ENCODE peak calls at places on chromosomes 1 and 21, in five cellular contexts. J is neuronal stem cell, I is mesenchymal stem cell, L is trophoblast cell, X is H1. T is an unnamed sample.

GRCh38 chr1:45410850-45411509 is 70.7 kb upstream of the MUTYH start:
- DNase-seq in J (no peak), I (no peak), L (peak; percentile 73), X (no peak), T (no peak)

GRCh38 chr21:27649323-27649722 is 682.4 kb upstream of the ADAMTS5 start:
- DNase-seq in J (no peak), I (peak; percentile 95), L (peak; percentile 56), X (no peak), T (no peak)

GRCh38 chr1:59046730-59047157 is 250.2 kb upstream of the FGGY start:
- DNase-seq in J (no peak), I (peak; percentile 57), L (no peak), X (no peak), T (no peak)

GRCh38 chr1:93874025-93874651 is 4.9 kb downstream of the DNTTIP2 start:
- DNase-seq in J (peak; percentile 12), I (peak; percentile 66), L (peak; percentile 18), X (no peak), T (no peak)

GRCh38 chr1:226870323-226871046 is at the start of gene PSEN2:
- DNase-seq in J (peak; percentile 38), I (peak; percentile 64), L (peak; percentile 72), X (no peak), T (peak; percentile 60)

GRCh38 chr1:67338642-67339041 is 31.0 kb downstream of the IL12RB2 start:
- DNase-seq in J (no peak), I (no peak), L (peak; percentile 18), X (no peak), T (no peak)

GRCh38 chr1:212655668-212656440 is 43.8 kb downstream of the BATF3 start:
- DNase-seq in J (no peak), I (peak; percentile 62), L (peak; percentile 99), X (no peak), T (peak; percentile 67)

GRCh38 chr21:41768371-41769042 is 1.7 kb upstream of the RIPK4 start:
- DNase-seq in J (no peak), I (peak; percentile 29), L (peak; percentile 44), X (no peak), T (peak; percentile 79)

GRCh38 chr21:41593051-41593783 is 85.3 kb upstream of the TMPRSS2 start:
- DNase-seq in J (no peak), I (no peak), L (no peak), X (no peak), T (no peak)

GRCh38 chr1:213622365-213623087 is 365.2 kb upstream of the PROX1 start:
- DNase-seq in J (no peak), I (no peak), L (no peak), X (no peak), T (no peak)

GRCh38 chr21:46154155-46154954 is 1.0 kb downstream of the FTCD start:
- DNase-seq in J (no peak), I (no peak), L (no peak), X (no peak), T (peak; percentile 32)

GRCh38 chr1:40650075-40650474 is 15.4 kb downstream of the RIMS3 start:
- DNase-seq in J (peak; percentile 32), I (no peak), L (no peak), X (no peak), T (peak; percentile 78)

GRCh38 chr1:203131548-203132200 is 4.1 kb downstream of the ADORA1 start:
- DNase-seq in J (no peak), I (no peak), L (no peak), X (no peak), T (peak; percentile 16)

GRCh38 chr1:244350027-244350426 is 101.7 kb downstream of the ADSS2 start:
- DNase-seq in J (no peak), I (no peak), L (no peak), X (no peak), T (no peak)

GRCh38 chr1:30815556-30815955 is 58.0 kb upstream of the LAPTM5 start:
- DNase-seq in J (no peak), I (no peak), L (no peak), X (no peak), T (no peak)

GRCh38 chr21:21001591-21002100 is 3.4 kb downstream of the NCAM2 start:
- DNase-seq in J (no peak), I (no peak), L (no peak), X (no peak), T (no peak)

GRCh38 chr1:32275424-32275823 is 16.5 kb upstream of the HDAC1 start:
- DNase-seq in J (no peak), I (no peak), L (peak; percentile 29), X (no peak), T (peak; percentile 65)

GRCh38 chr1:117818456-117818855 is 111.0 kb downstream of the GDAP2 start:
- DNase-seq in J (no peak), I (no peak), L (no peak), X (no peak), T (no peak)

GRCh38 chr1:78864175-78864574 is 142.4 kb downstream of the ADGRL4 start:
- DNase-seq in J (no peak), I (no peak), L (no peak), X (no peak), T (no peak)

GRCh38 chr1:30083800-30084464 is 639.5 kb downstream of the MATN1 start:
- DNase-seq in J (no peak), I (peak; percentile 89), L (no peak), X (no peak), T (no peak)

DNA sequence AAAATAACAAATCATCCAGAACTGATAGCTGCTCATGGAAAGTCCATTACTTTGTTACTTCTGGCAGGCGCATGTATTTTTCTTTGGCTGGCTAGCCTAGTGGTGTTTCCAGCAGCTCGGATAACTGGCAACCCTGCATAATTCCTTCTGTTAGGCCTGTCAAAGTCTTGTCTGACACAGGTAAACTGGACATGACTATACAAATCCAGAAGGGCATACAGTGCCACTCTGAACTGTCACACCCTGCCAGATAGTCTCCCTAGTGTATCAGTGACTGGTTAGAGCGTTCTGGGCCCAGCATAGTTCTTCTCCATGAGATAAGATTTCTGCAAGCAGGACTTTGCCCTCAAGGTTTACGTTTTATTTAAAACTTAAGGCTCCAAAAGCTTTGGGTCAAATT is 177.8 kb upstream of the GORAB start:
- DNase-seq in J (no peak), I (no peak), L (no peak), X (no peak), T (no peak)
- H2AFZ ChIP-seq in J (no peak overlapping the region), I (no peak overlapping the region), L (no peak overlapping the region), X (no peak overlapping the region), T (no peak overlapping the region)

DNA sequence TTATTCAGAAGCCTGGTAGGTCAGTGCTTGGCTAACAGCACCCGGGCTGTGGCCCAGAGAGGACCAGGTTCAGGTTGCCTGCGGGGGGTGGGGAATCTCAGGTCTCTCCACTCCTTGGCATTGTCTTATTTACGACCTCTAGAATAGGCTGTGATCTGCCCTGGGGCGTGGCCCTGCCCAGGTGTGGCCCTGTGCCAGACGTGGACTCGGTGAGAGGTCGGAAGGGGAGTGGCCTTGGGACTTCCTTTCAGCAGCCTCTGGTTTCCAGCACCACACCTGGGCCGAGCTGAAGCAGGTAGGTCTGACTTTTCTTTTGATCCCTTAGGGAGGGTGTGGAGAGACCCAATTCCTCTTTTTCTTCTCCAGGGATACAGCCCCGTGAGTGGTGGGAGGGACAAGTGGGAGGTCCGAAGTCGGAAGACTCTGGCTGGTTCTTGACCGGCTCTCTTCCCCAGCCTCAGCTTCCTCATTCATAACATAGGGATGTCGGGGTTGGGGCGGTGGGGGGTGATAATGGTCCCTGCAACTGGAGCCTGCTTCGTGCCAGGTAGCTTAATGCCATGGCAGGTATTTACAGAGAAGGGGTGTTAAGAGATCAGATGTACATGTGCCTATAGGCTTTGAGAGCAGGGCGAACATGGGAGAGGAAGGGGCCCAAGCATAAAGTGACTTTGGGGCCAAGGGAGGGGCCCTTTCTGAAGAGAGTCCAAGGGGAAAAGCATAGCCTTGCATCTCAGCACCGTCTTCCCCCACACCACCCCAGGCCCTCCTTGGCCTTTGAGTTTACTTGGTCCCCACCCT is 16.5 kb downstream of the ACOT11 start:
- DNase-seq in J (no peak), I (no peak), L (peak; percentile 66), X (no peak), T (peak; percentile 94)
- H2BK12ac ChIP-seq in J (no peak overlapping the region), I (no peak overlapping the region), L (no peak overlapping the region), X (peak overlapping the region; percentile 23), T (no peak overlapping the region)

GRCh38 chr1:1569341-1569740 is 5.3 kb downstream of the SSU72 start:
- DNase-seq in J (no peak), I (no peak), L (no peak), X (no peak), T (no peak)
- H3K4ac ChIP-seq in J (no peak overlapping the region), I (no peak overlapping the region), L (peak overlapping the region; percentile 53), X (no peak overlapping the region), T (no peak overlapping the region)

GRCh38 chr1:91601554-91602322 is 101.1 kb downstream of the CDC7 start:
- DNase-seq in J (no peak), I (no peak), L (no peak), X (no peak), T (no peak)
- H2AFZ ChIP-seq in J (no peak overlapping the region), I (no peak overlapping the region), L (no peak overlapping the region), X (no peak overlapping the region), T (no peak overlapping the region)

GRCh38 chr1:234620786-234621468 is 10.9 kb upstream of the IRF2BP2 start:
- DNase-seq in J (no peak), I (no peak), L (no peak), X (no peak), T (no peak)
- H2BK12ac ChIP-seq in J (no peak overlapping the region), I (peak overlapping the region; percentile 92), L (peak overlapping the region; percentile 100), X (peak overlapping the region; percentile 69), T (no peak overlapping the region)

GRCh38 chr1:216459651-216460200 is 36.5 kb upstream of the USH2A start:
- DNase-seq in J (no peak), I (no peak), L (peak; percentile 98), X (no peak), T (no peak)

GRCh38 chr1:216461466-216461865 is 38.2 kb upstream of the USH2A start:
- DNase-seq in J (no peak), I (peak; percentile 51), L (peak; percentile 26), X (no peak), T (no peak)

GRCh38 chr1:216457356-216457755 is 34.1 kb upstream of the USH2A start:
- DNase-seq in J (no peak), I (no peak), L (no peak), X (no peak), T (no peak)

GRCh38 chr1:216456682-216457081 is 33.4 kb upstream of the USH2A start:
- DNase-seq in J (no peak), I (peak; percentile 75), L (no peak), X (no peak), T (no peak)

GRCh38 chr1:216458807-216459206 is 35.6 kb upstream of the USH2A start:
- DNase-seq in J (no peak), I (no peak), L (peak; percentile 11), X (no peak), T (no peak)
- H3K4ac ChIP-seq in J (no peak overlapping the region), I (no peak overlapping the region), L (no peak overlapping the region), X (no peak overlapping the region), T (no peak overlapping the region)